ENCODE peak calls at places on chromosomes 12 and 14, in ten cellular contexts. X, A, E, P, U, D, H, F, N and V are unnamed samples. For H3K4me1, the result is how much of the 10 kb centered on the place peaks cover.

GRCh38 chr14:99667821-99668220 is 16.3 kb upstream of the CYP46A1 start:
- DNase-seq in D (no peak), E (no peak), X (no peak), P (no peak), H (no peak), N (no peak), F (no peak), A (no peak), U (no peak), V (no peak)

GRCh38 chr12:3084742-3085141 is 7.6 kb downstream of the TSPAN9 start:
- DNase-seq in E (peak), X (no peak), H (no peak), D (no peak), P (no peak), F (no peak), N (no peak), A (no peak), U (peak), V (no peak)

GRCh38 chr14:88831285-88831684 is 6.8 kb downstream of the TTC8 start:
- DNase-seq in X (peak), D (no peak), U (no peak), F (no peak), P (peak), E (no peak), A (peak), N (no peak), H (no peak), V (no peak)

GRCh38 chr14:71555654-71556559 is 376.3 kb upstream of the RGS6 start:
- DNase-seq in P (no peak), F (no peak), D (peak), N (no peak), A (peak), X (peak), H (no peak), U (no peak), E (no peak), V (no peak)

GRCh38 chr14:61927015-61927414 is 164.8 kb downstream of the SNAPC1 start:
- DNase-seq in N (no peak), E (no peak), F (no peak), H (no peak), X (peak), U (no peak), A (no peak), P (no peak), D (no peak), V (peak)

GRCh38 chr12:84605988-84606387 is 306.6 kb downstream of the SLC6A15 start:
- DNase-seq in P (no peak), N (no peak), E (no peak), F (no peak), U (no peak), D (no peak), X (no peak), H (no peak), A (no peak), V (no peak)

GRCh38 chr12:108611884-108612415 is 14.1 kb upstream of the TMEM119 start:
- DNase-seq in N (no peak), X (peak), F (no peak), U (peak), P (peak), A (peak), D (no peak), E (no peak), H (no peak), V (peak)

GRCh38 chr14:85528882-85529585 is 910 bp upstream of the FLRT2 start:
- DNase-seq in X (peak), N (peak), E (no peak), P (no peak), U (no peak), H (no peak), A (peak), F (peak), D (no peak), V (no peak)

GRCh38 chr14:68668531-68668930 is 124.3 kb downstream of the ZFP36L1 start:
- DNase-seq in U (no peak), P (no peak), E (no peak), N (no peak), X (no peak), A (no peak), F (no peak), D (no peak), H (peak), V (no peak)

GRCh38 chr14:68669101-68669500 is 123.8 kb downstream of the ZFP36L1 start:
- DNase-seq in E (no peak), D (no peak), P (no peak), U (no peak), A (no peak), H (peak), X (no peak), N (no peak), F (no peak), V (no peak)

GRCh38 chr14:68667313-68667791 is 125.5 kb downstream of the ZFP36L1 start:
- DNase-seq in H (no peak), F (no peak), P (no peak), N (no peak), A (peak), X (peak), D (no peak), U (no peak), E (no peak), V (no peak)

GRCh38 chr14:68666899-68667298 is 126.0 kb downstream of the ZFP36L1 start:
- DNase-seq in H (no peak), P (no peak), D (no peak), F (no peak), A (no peak), N (no peak), X (no peak), U (no peak), E (no peak), V (no peak)

DNA sequence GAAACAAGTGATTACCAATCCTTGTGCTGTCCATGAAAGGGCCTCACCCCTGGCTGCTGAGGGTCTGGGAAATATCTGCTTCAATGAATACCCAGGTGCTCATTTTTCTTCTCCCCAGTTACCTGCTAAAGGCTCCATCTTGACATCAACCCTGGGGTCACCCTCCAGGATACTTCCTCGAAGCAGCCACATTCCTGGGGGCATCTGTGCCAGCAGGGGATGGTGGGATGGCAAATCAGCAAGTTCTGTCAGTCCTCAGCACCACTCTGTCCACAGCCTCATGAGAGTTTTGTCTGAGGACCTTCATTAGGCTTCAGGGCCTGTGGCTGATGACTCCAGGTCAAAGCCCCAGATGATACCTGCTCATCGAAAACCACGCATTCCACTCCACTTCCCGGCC is 124.8 kb downstream of the ZFP36L1 start:
- DNase-seq in U (no peak), P (no peak), E (no peak), X (no peak), F (no peak), D (no peak), A (no peak), N (no peak), H (peak), V (no peak)
- H3K4me1 ChIP-seq in U (under half), P (under half), E (half or more), X (half or more), F (under half), D (under half), A (half or more), N (under half), H (under half), V (under half)

GRCh38 chr12:49939707-49940106 is 10.8 kb upstream of the AQP2 start:
- DNase-seq in U (no peak), X (no peak), H (no peak), P (no peak), N (no peak), F (no peak), D (no peak), E (no peak), A (no peak), V (no peak)
- H3K27ac ChIP-seq in U (no peak), X (no peak), H (no peak), P (no peak), N (no peak), F (no peak), D (no peak), E (no peak), A (no peak), V (no peak)

GRCh38 chr12:120238224-120238616 is 27.3 kb downstream of the PXN start:
- DNase-seq in F (no peak), X (no peak), A (no peak), N (no peak), H (no peak), U (no peak), D (no peak), E (no peak), P (no peak), V (no peak)
- H3K4me1 ChIP-seq in F (under half), X (half or more), A (half or more), N (half or more), H (under half), U (under half), D (under half), E (half or more), P (half or more), V (under half)

GRCh38 chr12:81088221-81088620 is 10.3 kb downstream of the ACSS3 start:
- DNase-seq in F (no peak), E (no peak), A (no peak), D (no peak), N (no peak), U (no peak), P (no peak), H (no peak), X (no peak), V (no peak)

GRCh38 chr12:81084848-81085350 is 7.0 kb downstream of the ACSS3 start:
- DNase-seq in A (peak), P (no peak), H (no peak), E (no peak), U (no peak), X (peak), F (no peak), D (no peak), N (no peak), V (no peak)

GRCh38 chr12:81083906-81084513 is 6.1 kb downstream of the ACSS3 start:
- DNase-seq in X (no peak), U (no peak), N (no peak), H (no peak), A (peak), D (no peak), E (no peak), P (no peak), F (no peak), V (no peak)

GRCh38 chr12:81085832-81086231 is 8.0 kb downstream of the ACSS3 start:
- DNase-seq in D (no peak), P (no peak), U (no peak), X (no peak), F (no peak), A (no peak), N (no peak), E (no peak), H (no peak), V (no peak)

GRCh38 chr12:81086342-81086741 is 8.5 kb downstream of the ACSS3 start:
- DNase-seq in D (no peak), X (no peak), A (peak), E (no peak), P (no peak), N (no peak), F (no peak), H (no peak), U (no peak), V (peak)
- H3K27ac ChIP-seq in D (no peak), X (no peak), A (no peak), E (peak), P (no peak), N (no peak), F (no peak), H (no peak), U (no peak), V (no peak)

DNA sequence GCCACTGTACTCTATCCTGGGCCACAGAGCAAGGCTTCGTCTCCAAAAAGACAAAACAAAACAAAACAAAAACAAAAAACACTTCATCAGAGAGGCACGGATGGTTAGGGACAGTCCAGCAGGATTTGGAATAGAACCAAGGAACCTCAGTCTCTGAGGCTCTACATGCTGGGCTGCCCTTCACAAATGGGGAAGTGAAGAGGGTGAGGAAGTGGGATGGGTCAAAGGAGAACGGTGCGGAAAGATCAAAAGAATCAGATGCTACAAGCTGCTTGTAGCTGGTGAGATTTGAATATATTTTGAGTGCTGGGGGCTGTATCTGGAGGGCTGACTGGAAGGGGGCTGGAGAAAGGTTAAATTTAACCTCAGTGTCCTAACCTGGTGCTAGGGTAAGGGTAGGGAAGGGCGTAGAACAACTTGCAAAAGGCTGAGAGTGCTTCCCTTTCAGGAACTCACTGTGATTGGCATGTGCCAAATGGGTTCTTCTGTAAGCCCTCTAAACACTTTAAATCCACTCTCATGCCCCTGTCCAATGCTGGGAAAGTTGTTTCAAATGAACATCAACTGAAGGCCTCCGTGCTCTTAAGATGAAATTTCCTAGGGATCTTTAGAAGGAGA is 4.6 kb downstream of the FOXJ2 start:
- DNase-seq in N (no peak), F (no peak), U (no peak), X (no peak), E (no peak), A (no peak), D (no peak), H (no peak), P (no peak), V (no peak)
- H3K4me1 ChIP-seq in N (half or more), F (under half), U (under half), X (under half), E (half or more), A (half or more), D (under half), H (under half), P (under half), V (under half)

DNA sequence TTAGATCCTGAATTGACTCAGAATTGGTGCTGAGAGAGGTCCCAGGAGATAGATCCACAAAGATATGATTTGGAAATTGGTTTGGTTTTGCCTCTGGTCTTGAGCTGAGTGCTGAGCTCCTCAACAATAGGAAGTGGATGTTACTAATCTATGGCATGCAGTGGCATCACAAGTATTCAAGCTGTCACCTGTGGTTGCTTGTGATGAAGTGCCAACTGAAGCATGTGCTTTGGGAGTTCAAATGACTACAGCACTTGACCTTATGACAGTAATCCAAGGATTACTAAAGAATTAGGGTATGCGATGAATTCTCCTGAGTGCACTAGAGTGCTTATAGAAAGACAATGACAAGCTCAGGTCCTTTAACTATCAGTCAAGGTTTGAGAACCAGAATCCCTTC is 406.2 kb downstream of the NOVA1 start:
- DNase-seq in A (no peak), D (no peak), F (no peak), P (no peak), E (no peak), N (no peak), H (no peak), U (no peak), X (peak), V (no peak)
- H3K27ac ChIP-seq in A (no peak), D (no peak), F (no peak), P (no peak), E (no peak), N (no peak), H (no peak), U (no peak), X (no peak), V (no peak)